ENCODE peak calls at places on chromosomes 2 and 18, in five cellular contexts. C, X, Y, D and U are unnamed samples.

GRCh38 chr18:41761329-41762028 is 193.6 kb upstream of the PIK3C3 start:
- DNase-seq in C (no peak), X (peak), Y (no peak), D (no peak), U (peak)

GRCh38 chr2:134681201-134681600 is 37.6 kb downstream of the TMEM163 start:
- DNase-seq in C (no peak), X (no peak), Y (no peak), D (no peak), U (no peak)

GRCh38 chr2:129877795-129878775 is 101.4 kb upstream of the RAB6C start:
- DNase-seq in C (peak), X (peak), Y (no peak), D (no peak), U (peak)

GRCh38 chr2:58207189-58207588 is 33.9 kb downstream of the FANCL start:
- DNase-seq in C (no peak), X (no peak), Y (no peak), D (no peak), U (no peak)

GRCh38 chr18:26652501-26652900 is 104.1 kb upstream of the KCTD1 start:
- DNase-seq in C (no peak), X (peak), Y (no peak), D (no peak), U (no peak)

GRCh38 chr18:74558096-74558495 is 23.8 kb downstream of the CNDP1 start:
- DNase-seq in C (no peak), X (no peak), Y (no peak), D (no peak), U (no peak)

GRCh38 chr2:86785456-86785855 is 5.3 kb downstream of the CD8A start:
- DNase-seq in C (no peak), X (no peak), Y (no peak), D (no peak), U (no peak)

GRCh38 chr2:164474873-164475272 is 146.4 kb downstream of the GRB14 start:
- DNase-seq in C (no peak), X (no peak), Y (no peak), D (no peak), U (no peak)

GRCh38 chr2:102005989-102006885 is 14.5 kb downstream of the IL1R2 start:
- DNase-seq in C (no peak), X (peak), Y (no peak), D (no peak), U (peak)

GRCh38 chr2:23680951-23681350 is 246.0 kb downstream of the ATAD2B start:
- DNase-seq in C (no peak), X (no peak), Y (no peak), D (no peak), U (no peak)

GRCh38 chr18:22681912-22682311 is 251.2 kb upstream of the RBBP8 start:
- DNase-seq in C (no peak), X (no peak), Y (no peak), D (no peak), U (no peak)

GRCh38 chr18:31206787-31207381 is 44.2 kb upstream of the DSC1 start:
- DNase-seq in C (peak), X (no peak), Y (no peak), D (peak), U (peak)

GRCh38 chr2:144521702-144522101 is 1.8 kb upstream of the ZEB2 start:
- DNase-seq in C (no peak), X (peak), Y (no peak), D (no peak), U (peak)

GRCh38 chr2:128585706-128586105 is 267.0 kb upstream of the HS6ST1 start:
- DNase-seq in C (no peak), X (peak), Y (no peak), D (no peak), U (no peak)

GRCh38 chr18:48990497-48991298 is 39.9 kb upstream of the SMAD7 start:
- DNase-seq in C (no peak), X (peak), Y (no peak), D (peak), U (no peak)

GRCh38 chr18:31677592-31677991 is 6.8 kb downstream of the B4GALT6 start:
- DNase-seq in C (no peak), X (no peak), Y (no peak), D (no peak), U (no peak)

GRCh38 chr2:150480971-150481830 is 6.3 kb downstream of the RND3 start:
- DNase-seq in C (no peak), X (peak), Y (no peak), D (no peak), U (no peak)

GRCh38 chr2:178008636-178009289 is 63.8 kb downstream of the PDE11A start:
- DNase-seq in C (peak), X (no peak), Y (no peak), D (no peak), U (no peak)